ENCODE peak calls at places on chromosomes 11 and 22, in eight cellular contexts. One of them, this sample, is unnamed.

GRCh38 chr11:26286472-26287066 is 45.4 kb upstream of the ANO3 start:
- DNase-seq in fibroblast of lung: peak; percentile 42
- DNase-seq in RWPE1: peak; percentile 8
- DNase-seq in A549: peak; percentile 27
- DNase-seq in type B pancreatic cell: no peak
- DNase-seq in PC-3: peak; percentile 20
- DNase-seq in coronary artery: no peak
- DNase-seq in sigmoid colon: no peak
- DNase-seq in this sample: no peak

GRCh38 chr11:33747969-33748368 is 11.7 kb upstream of the CD59 start:
- DNase-seq in fibroblast of lung: peak; percentile 55
- DNase-seq in RWPE1: no peak
- DNase-seq in A549: no peak
- DNase-seq in type B pancreatic cell: no peak
- DNase-seq in PC-3: no peak
- DNase-seq in coronary artery: no peak
- DNase-seq in sigmoid colon: no peak
- DNase-seq in this sample: no peak

GRCh38 chr11:103109818-103110388 is 677 bp downstream of the DYNC2H1 start:
- DNase-seq in fibroblast of lung: peak; percentile 1
- DNase-seq in RWPE1: no peak
- DNase-seq in A549: peak; percentile 9
- DNase-seq in type B pancreatic cell: no peak
- DNase-seq in PC-3: no peak
- DNase-seq in coronary artery: no peak
- DNase-seq in sigmoid colon: no peak
- DNase-seq in this sample: no peak

GRCh38 chr22:23270212-23270733 is 90.0 kb downstream of the BCR start:
- DNase-seq in fibroblast of lung: no peak
- DNase-seq in RWPE1: no peak
- DNase-seq in A549: no peak
- DNase-seq in type B pancreatic cell: no peak
- DNase-seq in PC-3: no peak
- DNase-seq in coronary artery: no peak
- DNase-seq in sigmoid colon: no peak
- DNase-seq in this sample: no peak

GRCh38 chr11:123253909-123254308 is 58.9 kb upstream of the CLMP start:
- DNase-seq in fibroblast of lung: peak; percentile 47
- DNase-seq in RWPE1: no peak
- DNase-seq in A549: no peak
- DNase-seq in type B pancreatic cell: no peak
- DNase-seq in PC-3: no peak
- DNase-seq in coronary artery: no peak
- DNase-seq in sigmoid colon: no peak
- DNase-seq in this sample: no peak

GRCh38 chr11:101487775-101488174 is 96.0 kb downstream of the TRPC6 start:
- DNase-seq in fibroblast of lung: peak; percentile 23
- DNase-seq in RWPE1: no peak
- DNase-seq in A549: no peak
- DNase-seq in type B pancreatic cell: no peak
- DNase-seq in PC-3: peak; percentile 43
- DNase-seq in coronary artery: no peak
- DNase-seq in sigmoid colon: no peak
- DNase-seq in this sample: no peak

GRCh38 chr22:50529416-50530279 is at the start of gene TYMP:
- DNase-seq in fibroblast of lung: peak; percentile 52
- DNase-seq in RWPE1: no peak
- DNase-seq in A549: no peak
- DNase-seq in type B pancreatic cell: no peak
- DNase-seq in PC-3: peak; percentile 40
- DNase-seq in coronary artery: peak; percentile 81
- DNase-seq in sigmoid colon: peak; percentile 86
- DNase-seq in this sample: peak; percentile 95

GRCh38 chr22:44685384-44686056 is 16.5 kb upstream of the PRR5 start:
- DNase-seq in fibroblast of lung: peak; percentile 60
- DNase-seq in RWPE1: peak; percentile 70
- DNase-seq in A549: peak; percentile 53
- DNase-seq in type B pancreatic cell: no peak
- DNase-seq in PC-3: peak; percentile 45
- DNase-seq in coronary artery: no peak
- DNase-seq in sigmoid colon: no peak
- DNase-seq in this sample: peak; percentile 94

GRCh38 chr11:44763111-44763820 is 36.5 kb downstream of the TSPAN18 start:
- DNase-seq in fibroblast of lung: peak; percentile 77
- DNase-seq in RWPE1: no peak
- DNase-seq in A549: no peak
- DNase-seq in type B pancreatic cell: no peak
- DNase-seq in PC-3: no peak
- DNase-seq in coronary artery: peak; percentile 45
- DNase-seq in sigmoid colon: peak; percentile 35
- DNase-seq in this sample: no peak

GRCh38 chr22:17171313-17172171 is 12.5 kb upstream of the HDHD5 start:
- DNase-seq in fibroblast of lung: peak; percentile 86
- DNase-seq in RWPE1: peak; percentile 66
- DNase-seq in A549: peak; percentile 84
- DNase-seq in type B pancreatic cell: peak; percentile 92
- DNase-seq in PC-3: peak; percentile 83
- DNase-seq in coronary artery: peak; percentile 90
- DNase-seq in sigmoid colon: peak; percentile 93
- DNase-seq in this sample: peak; percentile 72

GRCh38 chr11:101321222-101321621 is 191.6 kb upstream of the PGR start:
- DNase-seq in fibroblast of lung: no peak
- DNase-seq in RWPE1: no peak
- DNase-seq in A549: no peak
- DNase-seq in type B pancreatic cell: no peak
- DNase-seq in PC-3: peak; percentile 16
- DNase-seq in coronary artery: no peak
- DNase-seq in sigmoid colon: no peak
- DNase-seq in this sample: no peak

GRCh38 chr11:104163100-104164027 is 583 bp downstream of the PDGFD start:
- DNase-seq in fibroblast of lung: peak; percentile 44
- DNase-seq in RWPE1: peak; percentile 2
- DNase-seq in A549: peak; percentile 68
- DNase-seq in type B pancreatic cell: no peak
- DNase-seq in PC-3: no peak
- DNase-seq in coronary artery: no peak
- DNase-seq in sigmoid colon: no peak
- DNase-seq in this sample: no peak

GRCh38 chr11:69380921-69381581 is 87.1 kb downstream of the MYEOV start:
- DNase-seq in fibroblast of lung: no peak
- DNase-seq in RWPE1: no peak
- DNase-seq in A549: no peak
- DNase-seq in type B pancreatic cell: no peak
- DNase-seq in PC-3: no peak
- DNase-seq in coronary artery: peak; percentile 64
- DNase-seq in sigmoid colon: peak; percentile 53
- DNase-seq in this sample: no peak

GRCh38 chr11:69378303-69379141 is 84.6 kb downstream of the MYEOV start:
- DNase-seq in fibroblast of lung: no peak
- DNase-seq in RWPE1: no peak
- DNase-seq in A549: no peak
- DNase-seq in type B pancreatic cell: no peak
- DNase-seq in PC-3: no peak
- DNase-seq in coronary artery: no peak
- DNase-seq in sigmoid colon: peak; percentile 53
- DNase-seq in this sample: peak; percentile 84

GRCh38 chr11:69381681-69382130 is 87.8 kb downstream of the MYEOV start:
- DNase-seq in fibroblast of lung: no peak
- DNase-seq in RWPE1: no peak
- DNase-seq in A549: no peak
- DNase-seq in type B pancreatic cell: no peak
- DNase-seq in PC-3: no peak
- DNase-seq in coronary artery: no peak
- DNase-seq in sigmoid colon: peak; percentile 53
- DNase-seq in this sample: no peak

GRCh38 chr11:69382131-69383128 is 88.5 kb downstream of the MYEOV start:
- DNase-seq in fibroblast of lung: no peak
- DNase-seq in RWPE1: no peak
- DNase-seq in A549: no peak
- DNase-seq in type B pancreatic cell: peak; percentile 57
- DNase-seq in PC-3: peak; percentile 35
- DNase-seq in coronary artery: peak; percentile 74
- DNase-seq in sigmoid colon: peak; percentile 68
- DNase-seq in this sample: peak; percentile 86

DNA sequence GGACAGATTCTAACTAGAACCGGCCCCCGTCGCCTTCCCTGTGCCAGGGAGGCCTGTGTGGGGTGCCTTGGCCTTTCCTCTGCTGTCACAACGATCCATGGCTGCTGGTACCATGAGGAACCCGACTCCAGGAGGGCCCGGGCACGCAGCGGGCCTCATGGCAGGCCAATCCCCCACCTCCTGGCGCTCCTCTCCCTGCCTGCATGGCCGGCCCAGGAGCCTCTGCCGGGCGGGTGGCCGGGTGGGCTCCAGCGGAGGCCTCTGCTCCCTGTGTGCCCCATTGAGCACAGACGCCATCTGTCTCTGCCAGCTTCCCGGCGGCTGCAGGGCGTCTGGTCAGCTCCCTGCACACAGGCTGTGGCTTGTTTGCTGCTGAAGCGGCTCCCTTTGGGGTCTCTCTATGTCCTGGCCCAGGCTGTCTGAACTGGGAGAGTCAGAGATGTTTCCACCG is 86.5 kb downstream of the MYEOV start:
- DNase-seq in fibroblast of lung: no peak
- DNase-seq in RWPE1: no peak
- DNase-seq in A549: no peak
- DNase-seq in type B pancreatic cell: no peak
- DNase-seq in PC-3: no peak
- DNase-seq in coronary artery: peak; percentile 66
- DNase-seq in sigmoid colon: peak; percentile 54
- DNase-seq in this sample: peak; percentile 68
- TF ChIP-seq CTCF in fibroblast of lung: no peak
- TF ChIP-seq CTCF in RWPE1: no peak
- TF ChIP-seq CTCF in A549: no peak
- TF ChIP-seq CTCF in type B pancreatic cell: no peak
- TF ChIP-seq CTCF in PC-3: no peak
- TF ChIP-seq CTCF in coronary artery: no peak
- TF ChIP-seq CTCF in sigmoid colon: no peak
- TF ChIP-seq CTCF in this sample: no peak

GRCh38 chr11:92854952-92855351 is 114.5 kb upstream of the MTNR1B start:
- DNase-seq in fibroblast of lung: peak; percentile 14
- DNase-seq in RWPE1: no peak
- DNase-seq in A549: no peak
- DNase-seq in type B pancreatic cell: no peak
- DNase-seq in PC-3: no peak
- DNase-seq in coronary artery: no peak
- DNase-seq in sigmoid colon: no peak
- DNase-seq in this sample: no peak
- TF ChIP-seq CTCF in fibroblast of lung: no peak
- TF ChIP-seq CTCF in RWPE1: no peak
- TF ChIP-seq CTCF in A549: no peak
- TF ChIP-seq CTCF in type B pancreatic cell: no peak
- TF ChIP-seq CTCF in PC-3: no peak
- TF ChIP-seq CTCF in coronary artery: no peak
- TF ChIP-seq CTCF in sigmoid colon: no peak
- TF ChIP-seq CTCF in this sample: no peak

DNA sequence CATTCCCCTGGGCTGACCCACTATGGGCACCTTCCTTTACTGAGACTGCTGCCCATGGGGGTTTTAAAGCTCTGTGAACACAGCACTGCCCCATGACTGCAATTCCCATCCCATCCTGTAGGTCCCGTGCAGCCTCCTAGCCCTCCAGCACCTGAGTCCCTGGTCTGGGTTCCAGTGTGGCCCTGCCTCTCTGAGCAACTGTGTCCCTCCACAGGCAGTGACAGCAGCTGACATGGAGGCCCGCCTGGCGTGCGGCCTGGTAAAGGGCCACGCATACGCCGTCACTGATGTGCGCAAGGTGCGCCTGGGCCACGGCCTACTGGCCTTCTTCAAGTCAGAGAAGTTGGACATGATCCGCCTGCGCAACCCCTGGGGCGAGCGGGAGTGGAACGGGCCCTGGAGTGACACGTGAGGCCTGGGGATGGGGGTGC is 12.6 kb downstream of the OMP start:
- DNase-seq in fibroblast of lung: no peak
- DNase-seq in RWPE1: no peak
- DNase-seq in A549: peak; percentile 23
- DNase-seq in type B pancreatic cell: no peak
- DNase-seq in PC-3: peak; percentile 25
- DNase-seq in coronary artery: no peak
- DNase-seq in sigmoid colon: no peak
- DNase-seq in this sample: no peak
- TF ChIP-seq CTCF in fibroblast of lung: no peak
- TF ChIP-seq CTCF in RWPE1: no peak
- TF ChIP-seq CTCF in A549: no peak
- TF ChIP-seq CTCF in type B pancreatic cell: peak; percentile 60
- TF ChIP-seq CTCF in PC-3: peak; percentile 52
- TF ChIP-seq CTCF in coronary artery: no peak
- TF ChIP-seq CTCF in sigmoid colon: no peak
- TF ChIP-seq CTCF in this sample: no peak

GRCh38 chr11:65459552-65459951 is 37.0 kb downstream of the NEAT1 start:
- DNase-seq in fibroblast of lung: no peak
- DNase-seq in RWPE1: no peak
- DNase-seq in A549: no peak
- DNase-seq in type B pancreatic cell: no peak
- DNase-seq in PC-3: no peak
- DNase-seq in coronary artery: no peak
- DNase-seq in sigmoid colon: peak; percentile 58
- DNase-seq in this sample: no peak

GRCh38 chr11:65454311-65454695 is 31.7 kb downstream of the NEAT1 start:
- DNase-seq in fibroblast of lung: peak; percentile 71
- DNase-seq in RWPE1: no peak
- DNase-seq in A549: no peak
- DNase-seq in type B pancreatic cell: no peak
- DNase-seq in PC-3: peak; percentile 9
- DNase-seq in coronary artery: peak; percentile 76
- DNase-seq in sigmoid colon: peak; percentile 68
- DNase-seq in this sample: peak; percentile 86

GRCh38 chr11:65456418-65456817 is 33.8 kb downstream of the NEAT1 start:
- DNase-seq in fibroblast of lung: no peak
- DNase-seq in RWPE1: no peak
- DNase-seq in A549: no peak
- DNase-seq in type B pancreatic cell: no peak
- DNase-seq in PC-3: peak; percentile 4
- DNase-seq in coronary artery: no peak
- DNase-seq in sigmoid colon: no peak
- DNase-seq in this sample: no peak

GRCh38 chr11:65452806-65453490 is 30.4 kb downstream of the NEAT1 start:
- DNase-seq in fibroblast of lung: peak; percentile 81
- DNase-seq in RWPE1: peak; percentile 60
- DNase-seq in A549: peak; percentile 65
- DNase-seq in type B pancreatic cell: no peak
- DNase-seq in PC-3: peak; percentile 83
- DNase-seq in coronary artery: peak; percentile 77
- DNase-seq in sigmoid colon: no peak
- DNase-seq in this sample: peak; percentile 89

GRCh38 chr11:65454696-65455456 is 32.3 kb downstream of the NEAT1 start:
- DNase-seq in fibroblast of lung: peak; percentile 77
- DNase-seq in RWPE1: peak; percentile 87
- DNase-seq in A549: peak; percentile 88
- DNase-seq in type B pancreatic cell: no peak
- DNase-seq in PC-3: peak; percentile 93
- DNase-seq in coronary artery: peak; percentile 92
- DNase-seq in sigmoid colon: peak; percentile 97
- DNase-seq in this sample: peak; percentile 87
- TF ChIP-seq CTCF in fibroblast of lung: peak; percentile 3
- TF ChIP-seq CTCF in RWPE1: no peak
- TF ChIP-seq CTCF in A549: peak; percentile 37
- TF ChIP-seq CTCF in type B pancreatic cell: no peak
- TF ChIP-seq CTCF in PC-3: peak; percentile 50
- TF ChIP-seq CTCF in coronary artery: no peak
- TF ChIP-seq CTCF in sigmoid colon: no peak
- TF ChIP-seq CTCF in this sample: no peak

This sample was measured in lower leg skin.